ENCODE peak calls at places on chromosomes 4 and X, in five cellular contexts. X is uterus, J is A549, G is right lobe of liver, L is H54. M is an unnamed sample.

GRCh38 chrX:87265518-87265917 is 252.1 kb upstream of the KLHL4 start:
- DNase-seq in X (no peak), J (no peak), G (no peak), L (no peak), M (no peak)

GRCh38 chr4:64144994-64145393 is 264.3 kb downstream of the TECRL start:
- DNase-seq in X (peak), J (no peak), G (no peak), L (no peak), M (no peak)

GRCh38 chr4:57191523-57192034 is 81.4 kb upstream of the IGFBP7 start:
- DNase-seq in X (peak), J (no peak), G (no peak), L (no peak), M (no peak)

GRCh38 chr4:15550491-15550890 is 80.8 kb downstream of the CC2D2A start:
- DNase-seq in X (no peak), J (no peak), G (no peak), L (no peak), M (no peak)

GRCh38 chr4:7812191-7812860 is 127.3 kb downstream of the AFAP1 start:
- DNase-seq in X (no peak), J (no peak), G (no peak), L (no peak), M (no peak)

GRCh38 chr4:182449186-182449880 is 206.1 kb downstream of the TENM3 start:
- DNase-seq in X (no peak), J (peak), G (no peak), L (peak), M (no peak)

GRCh38 chr4:17667653-17668201 is 53.3 kb downstream of the MED28 start:
- DNase-seq in X (no peak), J (no peak), G (no peak), L (no peak), M (no peak)

GRCh38 chrX:153973127-153974002 is 811 bp downstream of the TMEM187 start:
- DNase-seq in X (no peak), J (no peak), G (no peak), L (no peak), M (peak)

GRCh38 chr4:60945641-60946040 is 254.5 kb upstream of the ADGRL3 start:
- DNase-seq in X (no peak), J (no peak), G (no peak), L (no peak), M (no peak)

GRCh38 chr4:152480356-152480755 is 55.5 kb downstream of the FBXW7 start:
- DNase-seq in X (no peak), J (no peak), G (no peak), L (no peak), M (no peak)

GRCh38 chr4:184983660-184984356 is 34.5 kb upstream of the HELT start:
- DNase-seq in X (peak), J (peak), G (peak), L (peak), M (no peak)

GRCh38 chrX:81355436-81355835 is 153.5 kb downstream of the SH3BGRL start:
- DNase-seq in X (no peak), J (no peak), G (no peak), L (no peak), M (peak)

GRCh38 chr4:121777625-121778024 is 12.7 kb upstream of the SMIM43 start:
- DNase-seq in X (no peak), J (no peak), G (no peak), L (no peak), M (peak)

GRCh38 chr4:183449193-183449888 is 4.9 kb downstream of the CDKN2AIP start:
- DNase-seq in X (no peak), J (no peak), G (no peak), L (no peak), M (no peak)

GRCh38 chr4:74754218-74754617 is 40.1 kb downstream of the BTC start:
- DNase-seq in X (no peak), J (no peak), G (no peak), L (no peak), M (no peak)

GRCh38 chr4:112289407-112290253 is 3.9 kb upstream of the TIFA start:
- DNase-seq in X (no peak), J (no peak), G (no peak), L (no peak), M (no peak)

GRCh38 chr4:304987-305680 is at the start of gene ZNF732:
- DNase-seq in X (peak), J (no peak), G (no peak), L (no peak), M (no peak)

GRCh38 chr4:164780839-164781238 is 26.9 kb downstream of the SMIM31 start:
- DNase-seq in X (no peak), J (no peak), G (no peak), L (no peak), M (no peak)

GRCh38 chr4:88592600-88593448 is 544 bp downstream of the HERC3 start:
- DNase-seq in X (peak), J (peak), G (peak), L (peak), M (peak)
- TF ChIP-seq POLR2A in X (peak), J (no peak), G (peak), L (peak), M (peak)

GRCh38 chr4:78775278-78776030 is 696 bp upstream of the BMP2K start:
- DNase-seq in X (peak), J (peak), G (peak), L (peak), M (peak)

GRCh38 chr4:78776729-78777555 is 792 bp downstream of the BMP2K start:
- DNase-seq in X (peak), J (peak), G (peak), L (peak), M (peak)

GRCh38 chr4:78774395-78774794 is 1.8 kb upstream of the BMP2K start:
- DNase-seq in X (no peak), J (no peak), G (no peak), L (no peak), M (no peak)

GRCh38 chr4:78777556-78777900 is 1.4 kb downstream of the BMP2K start:
- DNase-seq in X (no peak), J (no peak), G (no peak), L (no peak), M (no peak)

DNA sequence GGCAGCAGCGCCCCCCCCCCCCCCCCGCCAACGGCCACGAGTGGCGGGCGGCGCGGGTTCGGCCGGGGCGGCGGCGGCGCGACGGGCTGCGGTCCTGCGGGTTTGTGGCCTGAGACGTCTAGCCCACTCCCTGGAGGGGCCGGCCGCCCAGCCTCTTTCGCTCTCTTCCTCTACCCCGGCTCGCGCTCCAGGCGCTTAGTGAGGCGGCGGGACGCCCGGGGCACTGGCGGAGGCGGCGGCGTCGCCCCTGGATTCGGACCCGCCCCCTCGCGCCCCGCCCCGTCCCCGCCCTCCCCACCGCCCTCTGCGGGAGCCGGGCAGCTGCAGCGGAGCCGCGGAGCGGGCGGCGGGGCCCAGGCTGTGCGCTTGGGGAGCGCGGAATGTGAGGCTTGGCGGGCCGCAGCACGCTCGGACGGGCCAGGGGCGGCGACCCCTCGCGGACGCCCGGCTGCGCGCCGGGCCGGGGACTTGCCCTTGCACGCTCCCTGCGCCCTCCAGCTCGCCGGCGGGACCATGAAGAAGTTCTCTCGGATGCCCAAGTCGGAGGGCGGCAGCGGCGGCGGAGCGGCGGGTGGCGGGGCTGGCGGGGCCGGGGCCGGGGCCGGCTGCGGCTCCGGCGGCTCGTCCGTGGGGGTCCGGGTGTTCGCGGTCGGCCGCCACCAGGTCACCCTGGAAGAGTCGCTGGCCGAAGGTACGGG is at the start of gene BMP2K:
- DNase-seq in X (peak), J (peak), G (peak), L (peak), M (peak)
- TF ChIP-seq POLR2A in X (peak), J (peak), G (peak), L (peak), M (peak)

DNA sequence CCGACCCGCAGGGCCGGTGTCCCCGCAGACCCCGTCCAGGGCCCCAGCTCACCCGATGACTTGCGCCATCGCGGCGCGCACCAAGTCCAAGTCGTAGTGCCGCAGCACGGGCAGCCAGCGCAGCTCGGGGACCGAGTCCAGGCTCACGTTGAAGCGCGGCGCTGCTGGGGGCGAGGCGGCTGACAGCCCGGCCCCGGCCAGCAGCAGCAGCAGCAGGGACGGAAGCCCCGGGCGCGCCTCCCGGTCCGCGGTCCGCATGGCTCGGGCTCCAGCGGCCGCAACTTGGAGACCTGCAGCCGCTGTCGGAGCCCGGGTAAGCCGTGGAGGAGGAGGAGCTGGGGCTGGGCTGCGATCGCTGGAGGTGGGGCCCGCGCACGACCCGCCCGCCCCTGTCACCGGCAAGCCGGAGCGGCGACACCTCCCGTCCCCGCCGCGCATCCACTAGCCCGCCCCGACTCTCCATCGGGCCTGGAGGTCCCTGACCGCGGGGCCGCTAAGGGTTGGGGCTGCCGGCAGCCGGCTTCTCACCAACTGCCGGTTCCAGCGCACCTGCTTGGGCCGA is at the start of gene NAAA:
- DNase-seq in X (peak), J (peak), G (peak), L (peak), M (peak)
- TF ChIP-seq POLR2A in X (peak), J (peak), G (peak), L (peak), M (no peak)

GRCh38 chr4:24583451-24584174 is 741 bp downstream of the DHX15 start:
- DNase-seq in X (peak), J (peak), G (peak), L (peak), M (peak)
- TF ChIP-seq POLR2A in X (no peak), J (no peak), G (no peak), L (no peak), M (no peak)

DNA sequence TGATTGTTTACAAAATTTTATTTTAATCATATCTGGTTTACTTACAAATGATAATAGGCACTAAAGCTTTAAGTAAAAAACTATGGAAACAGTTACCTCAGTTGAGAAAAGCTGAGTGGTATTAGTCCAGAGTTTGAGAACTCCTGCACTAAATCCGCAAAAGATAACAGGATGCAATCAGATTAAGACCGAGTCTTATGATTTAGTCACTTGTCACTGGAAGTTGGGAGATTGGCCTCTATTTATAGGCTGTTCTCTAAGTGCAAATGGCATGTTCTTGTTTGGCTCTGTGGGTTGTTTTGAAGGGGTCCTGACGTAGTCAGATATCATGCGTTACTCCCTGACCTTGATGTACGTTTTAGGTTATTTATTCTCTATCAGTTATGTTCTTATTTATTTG is 6.3 kb downstream of the GPAT3 start:
- DNase-seq in X (no peak), J (no peak), G (no peak), L (no peak), M (no peak)
- TF ChIP-seq POLR2A in X (no peak), J (no peak), G (no peak), L (no peak), M (no peak)

M was measured in erythroblast.